ENCODE peak calls at places on chromosomes 16 and 17, in five cellular contexts. D is A549, Q is transverse colon, C is body of pancreas, G is GM12891. B is an unnamed sample.

GRCh38 chr16:54424043-54424451 is 137.5 kb upstream of the IRX3 start:
- DNase-seq in D (no peak), Q (no peak), C (no peak), G (no peak), B (no peak)

GRCh38 chr17:50326831-50327364 is 19.0 kb upstream of the XYLT2 start:
- DNase-seq in D (no peak), Q (no peak), C (no peak), G (no peak), B (no peak)

GRCh38 chr17:61997649-61998048 is 67.4 kb downstream of the MED13 start:
- DNase-seq in D (no peak), Q (no peak), C (no peak), G (no peak), B (no peak)

GRCh38 chr17:52383493-52384100 is 225.1 kb upstream of the CA10 start:
- DNase-seq in D (peak), Q (peak), C (peak), G (peak), B (peak)

GRCh38 chr17:33014751-33015150 is 23.1 kb downstream of the SPACA3 start:
- DNase-seq in D (peak), Q (no peak), C (peak), G (no peak), B (no peak)

GRCh38 chr16:62954144-62955032 is 918.1 kb upstream of the CDH8 start:
- DNase-seq in D (no peak), Q (no peak), C (no peak), G (no peak), B (no peak)

GRCh38 chr16:71900336-71900735 is 5.0 kb downstream of the IST1 start:
- DNase-seq in D (no peak), Q (no peak), C (no peak), G (no peak), B (no peak)

GRCh38 chr17:10875984-10876555 is 38.2 kb upstream of the PIRT start:
- DNase-seq in D (peak), Q (peak), C (peak), G (peak), B (peak)

GRCh38 chr16:25013751-25014499 is 1.2 kb downstream of the ARHGAP17 start:
- DNase-seq in D (no peak), Q (no peak), C (no peak), G (no peak), B (no peak)

GRCh38 chr17:37884516-37884915 is 39.7 kb upstream of the TBC1D3K start:
- DNase-seq in D (no peak), Q (no peak), C (no peak), G (no peak), B (no peak)

GRCh38 chr17:37092041-37092440 is 143.3 kb downstream of the AATF start:
- DNase-seq in D (no peak), Q (peak), C (no peak), G (no peak), B (no peak)

GRCh38 chr16:55368205-55368604 is 44.2 kb downstream of the IRX6 start:
- DNase-seq in D (no peak), Q (no peak), C (no peak), G (no peak), B (no peak)

GRCh38 chr16:89555265-89555664 is 5.2 kb upstream of the RPL13 start:
- DNase-seq in D (no peak), Q (no peak), C (no peak), G (no peak), B (no peak)

GRCh38 chr16:57374067-57374534 is 1.8 kb downstream of the CX3CL1 start:
- DNase-seq in D (no peak), Q (no peak), C (no peak), G (no peak), B (no peak)

GRCh38 chr17:73784015-73784603 is 139.9 kb upstream of the SDK2 start:
- DNase-seq in D (no peak), Q (no peak), C (no peak), G (no peak), B (no peak)

GRCh38 chr17:50192873-50193274 is 8.6 kb downstream of the COL1A1 start:
- DNase-seq in D (no peak), Q (no peak), C (no peak), G (no peak), B (no peak)

GRCh38 chr17:10001296-10001904 is 96.3 kb upstream of the RCVRN start:
- DNase-seq in D (no peak), Q (no peak), C (no peak), G (no peak), B (no peak)

GRCh38 chr17:39652635-39653315 is 12.4 kb upstream of the TCAP start:
- DNase-seq in D (no peak), Q (no peak), C (no peak), G (no peak), B (no peak)

GRCh38 chr16:12283596-12283995 is 307.1 kb downstream of the SNX29 start:
- DNase-seq in D (no peak), Q (no peak), C (no peak), G (no peak), B (no peak)

GRCh38 chr17:56594528-56595418 is 1.3 kb downstream of the NOG start:
- DNase-seq in D (peak), Q (no peak), C (no peak), G (peak), B (peak)

GRCh38 chr16:4494746-4495490 is 18.7 kb downstream of the HMOX2 start:
- DNase-seq in D (peak), Q (no peak), C (no peak), G (no peak), B (no peak)

GRCh38 chr17:48791128-48792032 is 25.6 kb downstream of the TTLL6 start:
- DNase-seq in D (peak), Q (peak), C (peak), G (no peak), B (peak)

GRCh38 chr17:8312726-8313600 is 2.9 kb downstream of the ARHGEF15 start:
- DNase-seq in D (no peak), Q (no peak), C (no peak), G (no peak), B (no peak)

GRCh38 chr17:8318010-8318409 is 8.0 kb downstream of the ARHGEF15 start:
- DNase-seq in D (no peak), Q (no peak), C (no peak), G (no peak), B (no peak)

GRCh38 chr17:8315740-8316217 is 5.7 kb downstream of the ARHGEF15 start:
- DNase-seq in D (no peak), Q (no peak), C (no peak), G (no peak), B (no peak)

GRCh38 chr17:8312251-8312650 is 2.2 kb downstream of the ARHGEF15 start:
- DNase-seq in D (no peak), Q (no peak), C (no peak), G (no peak), B (no peak)

DNA sequence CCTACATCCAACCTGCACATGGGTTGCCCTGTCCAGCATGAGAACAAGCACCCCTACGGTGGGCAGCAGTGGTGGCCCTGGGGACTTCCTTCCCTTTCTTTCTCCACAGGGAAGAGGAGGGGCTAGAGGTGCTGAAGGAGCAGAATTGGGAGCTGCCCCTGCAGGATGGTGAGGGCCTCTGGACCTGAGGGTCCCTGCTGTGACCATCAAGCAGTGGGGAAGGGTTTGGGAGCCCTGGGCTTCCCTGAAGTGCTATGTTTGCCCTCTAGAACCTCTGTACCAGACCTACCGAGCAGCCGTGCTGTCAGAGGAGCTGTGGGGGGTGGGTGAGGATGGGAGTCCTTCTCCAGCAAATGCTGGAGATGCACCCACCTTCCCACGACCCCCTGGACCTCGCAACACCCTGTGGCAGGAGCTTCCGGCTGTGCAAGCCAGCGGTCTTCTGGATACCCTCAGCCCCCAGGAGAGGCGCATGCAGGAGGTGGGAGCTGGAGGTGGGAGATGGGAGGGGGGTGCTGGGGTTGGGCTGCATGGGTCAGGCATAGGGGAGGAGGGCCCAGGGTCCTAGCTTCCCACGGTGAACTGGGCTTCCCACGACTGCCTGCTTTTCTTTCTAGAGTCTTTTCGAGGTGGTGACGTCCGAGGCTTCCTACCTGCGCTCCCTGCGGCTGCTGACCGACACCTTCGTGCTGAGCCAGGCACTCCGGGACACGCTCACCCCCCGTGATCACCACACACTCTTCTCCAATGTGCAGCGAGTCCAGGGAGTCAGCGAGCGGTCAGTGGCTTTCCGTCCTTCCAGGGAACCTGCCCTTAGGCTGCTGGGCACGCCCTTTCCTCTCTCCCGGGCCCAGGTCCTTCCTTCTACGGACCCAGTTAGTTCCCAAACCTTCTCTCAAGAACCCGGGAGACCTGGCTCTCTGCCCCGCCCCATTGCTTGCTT is 5.0 kb downstream of the ARHGEF15 start:
- DNase-seq in D (no peak), Q (no peak), C (no peak), G (no peak), B (no peak)
- TF ChIP-seq POLR2A in D (no peak), Q (no peak), C (no peak), G (no peak), B (no peak)

GRCh38 chr17:64502021-64502420 is 4.1 kb downstream of the DDX5 start:
- DNase-seq in D (no peak), Q (no peak), C (no peak), G (no peak), B (no peak)

GRCh38 chr17:64502809-64503208 is 3.3 kb downstream of the DDX5 start:
- DNase-seq in D (no peak), Q (no peak), C (no peak), G (no peak), B (no peak)

GRCh38 chr17:64500487-64500859 is 3.6 kb upstream of the POLG2 start:
- DNase-seq in D (no peak), Q (no peak), C (no peak), G (no peak), B (no peak)

GRCh38 chr17:64499805-64500486 is 3.1 kb upstream of the POLG2 start:
- DNase-seq in D (peak), Q (no peak), C (no peak), G (no peak), B (no peak)

DNA sequence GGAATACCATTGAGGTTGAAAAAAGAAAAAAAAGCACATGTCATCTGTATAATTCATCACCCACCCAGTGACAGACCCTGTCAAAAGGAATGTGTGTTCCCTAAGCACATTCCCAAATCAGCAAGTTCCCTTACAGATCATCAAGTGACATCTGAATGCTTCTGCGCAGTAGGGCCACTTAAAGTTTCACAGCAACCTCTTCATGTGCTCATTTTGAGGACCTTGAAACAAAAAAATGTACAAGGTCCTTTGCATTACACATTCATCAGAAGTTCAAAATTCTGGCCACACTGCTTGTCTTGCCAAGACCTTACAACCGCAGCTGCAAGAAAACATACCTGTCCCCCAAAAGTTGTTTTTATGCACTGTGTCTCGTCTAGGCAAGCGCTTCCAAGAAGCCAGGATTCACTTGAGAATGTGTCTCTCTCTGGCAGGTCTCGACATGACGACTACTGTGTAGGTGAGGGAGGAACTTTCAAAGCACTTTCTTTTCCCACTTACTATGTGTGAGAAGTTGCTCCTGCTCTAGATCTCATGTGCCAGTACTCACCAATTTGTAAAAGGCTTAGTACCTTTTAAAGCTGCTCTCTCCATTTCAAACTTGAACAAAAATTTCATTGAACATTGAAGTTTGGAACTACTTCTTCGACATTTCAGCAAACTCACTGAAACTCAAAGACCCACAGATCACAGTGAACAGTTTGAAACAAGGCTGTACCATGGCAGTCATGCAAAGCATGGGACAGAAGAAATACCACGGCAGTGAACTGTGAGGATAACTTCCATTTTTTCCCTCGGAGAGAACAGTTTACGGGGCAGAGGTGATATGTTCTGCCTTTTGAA is 4.3 kb upstream of the POLG2 start:
- DNase-seq in D (no peak), Q (no peak), C (no peak), G (no peak), B (no peak)
- TF ChIP-seq POLR2A in D (no peak), Q (no peak), C (no peak), G (peak), B (no peak)

GRCh38 chr17:1997587-1998425 is 27.3 kb downstream of the RTN4RL1 start:
- DNase-seq in D (peak), Q (peak), C (peak), G (no peak), B (no peak)
- TF ChIP-seq POLR2A in D (no peak), Q (no peak), C (peak), G (no peak), B (no peak)

GRCh38 chr17:63442074-63442473 is 4.0 kb downstream of the CYB561 start:
- DNase-seq in D (no peak), Q (no peak), C (no peak), G (no peak), B (no peak)

GRCh38 chr17:63439682-63440081 is 6.4 kb downstream of the CYB561 start:
- DNase-seq in D (no peak), Q (no peak), C (no peak), G (no peak), B (peak)

GRCh38 chr17:63440770-63441335 is 5.3 kb downstream of the CYB561 start:
- DNase-seq in D (no peak), Q (no peak), C (no peak), G (no peak), B (no peak)

GRCh38 chr17:63441654-63442053 is 4.5 kb downstream of the CYB561 start:
- DNase-seq in D (no peak), Q (no peak), C (no peak), G (no peak), B (no peak)

DNA sequence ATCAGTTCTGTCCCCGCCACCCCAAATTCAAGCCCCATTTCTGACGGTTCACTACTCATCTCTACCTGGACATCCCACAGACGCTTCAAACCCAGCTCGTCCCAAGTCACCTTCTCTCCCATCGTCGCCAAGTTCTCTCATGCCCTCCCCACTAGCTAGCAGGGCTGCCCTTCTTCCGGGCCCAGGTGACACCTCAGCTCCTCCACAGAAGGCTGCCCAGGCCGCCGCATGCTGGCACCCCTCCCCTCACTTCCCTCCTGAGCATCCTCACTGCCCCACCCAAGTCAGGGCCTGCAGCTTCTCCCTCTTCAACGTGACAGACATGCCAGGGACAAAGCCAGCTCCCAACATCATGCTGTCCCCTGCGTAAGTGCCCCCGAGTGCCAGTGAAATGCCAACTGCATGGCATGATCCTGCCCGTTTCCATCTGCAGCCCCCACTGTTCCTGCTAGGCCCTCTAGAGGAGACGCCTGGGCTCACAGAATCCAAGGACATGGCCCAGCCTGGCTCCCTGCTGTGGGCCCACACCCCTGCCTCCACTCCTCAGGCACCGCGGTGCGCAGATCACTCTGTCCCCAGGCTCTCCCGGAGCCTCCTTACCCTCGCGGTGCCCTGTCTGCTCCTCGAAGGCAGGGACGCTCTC is 5.9 kb downstream of the CYB561 start:
- DNase-seq in D (no peak), Q (peak), C (no peak), G (no peak), B (no peak)
- TF ChIP-seq POLR2A in D (no peak), Q (no peak), C (no peak), G (no peak), B (no peak)